ENCODE peak calls at places on chromosomes 3 and 15, in four cellular contexts. U is D341Med; K is T-helper 17 cell; T is activated CD8-positive, alpha-beta memory T cell treated with anti-CD3 and anti-CD28 coated beads, Interleukin-2, amount 50 U/mL, for 48 hours. L is an unnamed sample.

GRCh38 chr3:25582242-25582641 is 82.5 kb downstream of the TOP2B start:
- DNase-seq in U (no peak), K (no peak), T (no peak), L (peak; percentile 87)

GRCh38 chr3:14177580-14178246 is 688 bp downstream of the XPC start:
- DNase-seq in U (no peak), K (no peak), T (no peak), L (no peak)

GRCh38 chr3:12977117-12977808 is 96.0 kb downstream of the IQSEC1 start:
- DNase-seq in U (no peak), K (no peak), T (no peak), L (peak; percentile 41)

GRCh38 chr3:97763586-97764148 is 891 bp upstream of the ARL6 start:
- DNase-seq in U (peak; percentile 20), K (no peak), T (no peak), L (no peak)

GRCh38 chr3:68919000-68919399 is 13.3 kb downstream of the TAFA4 start:
- DNase-seq in U (no peak), K (no peak), T (no peak), L (no peak)

GRCh38 chr3:41148446-41148845 is 50.9 kb upstream of the CTNNB1 start:
- DNase-seq in U (no peak), K (no peak), T (no peak), L (no peak)

GRCh38 chr3:170751083-170751893 is 118.7 kb downstream of the RPL22L1 start:
- DNase-seq in U (no peak), K (no peak), T (no peak), L (peak; percentile 58)

GRCh38 chr15:58221591-58222241 is 83.5 kb downstream of the AQP9 start:
- DNase-seq in U (peak; percentile 52), K (no peak), T (no peak), L (peak; percentile 56)

GRCh38 chr3:122572940-122573412 is 4.5 kb upstream of the PARP15 start:
- DNase-seq in U (no peak), K (no peak), T (no peak), L (peak; percentile 58)

GRCh38 chr3:29268651-29269050 is 12.2 kb upstream of the RBMS3 start:
- DNase-seq in U (no peak), K (no peak), T (no peak), L (no peak)

GRCh38 chr15:74799843-74800558 is 12.6 kb upstream of the LMAN1L start:
- DNase-seq in U (peak; percentile 94), K (peak; percentile 83), T (peak; percentile 95), L (peak; percentile 77)

GRCh38 chr3:100760377-100760776 is 51.1 kb downstream of the TFG start:
- DNase-seq in U (no peak), K (no peak), T (no peak), L (no peak)

GRCh38 chr3:177333535-177334495 is 136.5 kb upstream of the TBL1XR1 start:
- DNase-seq in U (no peak), K (no peak), T (no peak), L (peak; percentile 48)

GRCh38 chr3:53834429-53835095 is 11.7 kb downstream of the CHDH start:
- DNase-seq in U (no peak), K (no peak), T (no peak), L (no peak)

GRCh38 chr3:114668099-114668498 is 374.3 kb downstream of the TIGIT start:
- DNase-seq in U (no peak), K (no peak), T (no peak), L (no peak)

GRCh38 chr3:22319446-22319845 is 568.4 kb upstream of the ZNF385D start:
- DNase-seq in U (no peak), K (no peak), T (no peak), L (no peak)

GRCh38 chr3:144683065-144683464 is 711.4 kb downstream of the DIPK2A start:
- DNase-seq in U (no peak), K (no peak), T (no peak), L (no peak)

GRCh38 chr15:31338879-31339557 is 12.4 kb downstream of the KLF13 start:
- DNase-seq in U (no peak), K (no peak), T (peak; percentile 76), L (peak; percentile 74)

GRCh38 chr3:32004111-32004790 is 22.7 kb downstream of the ZNF860 start:
- DNase-seq in U (peak; percentile 48), K (no peak), T (no peak), L (no peak)

L was measured in adrenal gland.